ENCODE peak calls at places on chromosome 2, in ten cellular contexts. Q is GM23338, R is body of pancreas, U is dorsolateral prefrontal cortex, T is brain microvascular endothelial cell, X is foreskin fibroblast, E is HCT116, M is cardiac fibroblast, C is transverse colon, Y is PC-9. O is an unnamed sample.
A peak's percentile ranks its signal among the peaks of the same experiment; 100 is the strongest.

GRCh38 chr2:28608061-28608828 is 112.4 kb downstream of the PLB1 start:
- DNase-seq in Q (peak; percentile 43), R (no peak), U (peak; percentile 31), T (no peak), X (no peak), E (no peak), M (no peak), C (no peak), Y (no peak), O (no peak)

GRCh38 chr2:127355407-127356008 is 32.3 kb downstream of the MAP3K2 start:
- DNase-seq in Q (peak; percentile 75), R (no peak), U (no peak), T (no peak), X (peak; percentile 24), E (peak; percentile 27), M (peak; percentile 24), C (no peak), Y (peak; percentile 7), O (no peak)

GRCh38 chr2:172972005-172972619 is 103.5 kb upstream of the MAP3K20 start:
- DNase-seq in Q (peak; percentile 80), R (peak; percentile 40), U (no peak), T (peak; percentile 42), X (peak; percentile 67), E (peak; percentile 36), M (peak; percentile 46), C (peak; percentile 47), Y (peak; percentile 69), O (no peak)

GRCh38 chr2:169087757-169088379 is 18.5 kb downstream of the DHRS9 start:
- DNase-seq in Q (peak; percentile 32), R (no peak), U (no peak), T (no peak), X (no peak), E (no peak), M (no peak), C (no peak), Y (no peak), O (no peak)

GRCh38 chr2:238492905-238493304 is 66.2 kb downstream of the ASB1 start:
- DNase-seq in Q (no peak), R (no peak), U (no peak), T (no peak), X (no peak), E (no peak), M (no peak), C (no peak), Y (no peak), O (no peak)

GRCh38 chr2:56749152-56749752 is 565.5 kb downstream of the CCDC85A start:
- DNase-seq in Q (peak; percentile 52), R (no peak), U (no peak), T (no peak), X (peak; percentile 37), E (peak; percentile 21), M (peak; percentile 72), C (no peak), Y (no peak), O (no peak)

GRCh38 chr2:101307950-101308431 is 510 bp downstream of the RNF149 start:
- DNase-seq in Q (peak; percentile 45), R (peak; percentile 26), U (no peak), T (no peak), X (peak; percentile 44), E (no peak), M (peak; percentile 29), C (peak; percentile 33), Y (peak; percentile 23), O (no peak)

GRCh38 chr2:165624139-165624803 is 154.8 kb downstream of the CSRNP3 start:
- DNase-seq in Q (no peak), R (no peak), U (no peak), T (no peak), X (no peak), E (no peak), M (no peak), C (no peak), Y (no peak), O (no peak)

GRCh38 chr2:189285962-189286648 is 106.5 kb upstream of the COL5A2 start:
- DNase-seq in Q (no peak), R (no peak), U (no peak), T (peak; percentile 91), X (peak; percentile 86), E (no peak), M (peak; percentile 97), C (no peak), Y (no peak), O (no peak)

GRCh38 chr2:195319112-195319460 is 337.9 kb upstream of the SLC39A10 start:
- DNase-seq in Q (peak; percentile 26), R (no peak), U (no peak), T (peak; percentile 54), X (peak; percentile 68), E (no peak), M (peak; percentile 91), C (no peak), Y (no peak), O (no peak)

GRCh38 chr2:40758778-40759177 is 306.9 kb upstream of the SLC8A1 start:
- DNase-seq in Q (no peak), R (no peak), U (no peak), T (no peak), X (peak; percentile 15), E (no peak), M (peak; percentile 5), C (no peak), Y (no peak), O (no peak)

GRCh38 chr2:160651416-160652200 is 158.0 kb upstream of the RBMS1 start:
- DNase-seq in Q (no peak), R (no peak), U (no peak), T (peak; percentile 38), X (peak; percentile 69), E (no peak), M (peak; percentile 67), C (no peak), Y (no peak), O (no peak)

GRCh38 chr2:228067309-228067708 is 114.2 kb downstream of the SPHKAP start:
- DNase-seq in Q (no peak), R (no peak), U (no peak), T (no peak), X (no peak), E (no peak), M (no peak), C (no peak), Y (no peak), O (no peak)

GRCh38 chr2:105394951-105395611 is 3.8 kb downstream of the FHL2 start:
- DNase-seq in Q (no peak), R (no peak), U (no peak), T (peak; percentile 70), X (no peak), E (no peak), M (peak; percentile 68), C (peak; percentile 5), Y (no peak), O (no peak)

GRCh38 chr2:128359841-128360240 is 41.2 kb upstream of the HS6ST1 start:
- DNase-seq in Q (no peak), R (no peak), U (no peak), T (no peak), X (no peak), E (no peak), M (no peak), C (no peak), Y (no peak), O (no peak)

DNA sequence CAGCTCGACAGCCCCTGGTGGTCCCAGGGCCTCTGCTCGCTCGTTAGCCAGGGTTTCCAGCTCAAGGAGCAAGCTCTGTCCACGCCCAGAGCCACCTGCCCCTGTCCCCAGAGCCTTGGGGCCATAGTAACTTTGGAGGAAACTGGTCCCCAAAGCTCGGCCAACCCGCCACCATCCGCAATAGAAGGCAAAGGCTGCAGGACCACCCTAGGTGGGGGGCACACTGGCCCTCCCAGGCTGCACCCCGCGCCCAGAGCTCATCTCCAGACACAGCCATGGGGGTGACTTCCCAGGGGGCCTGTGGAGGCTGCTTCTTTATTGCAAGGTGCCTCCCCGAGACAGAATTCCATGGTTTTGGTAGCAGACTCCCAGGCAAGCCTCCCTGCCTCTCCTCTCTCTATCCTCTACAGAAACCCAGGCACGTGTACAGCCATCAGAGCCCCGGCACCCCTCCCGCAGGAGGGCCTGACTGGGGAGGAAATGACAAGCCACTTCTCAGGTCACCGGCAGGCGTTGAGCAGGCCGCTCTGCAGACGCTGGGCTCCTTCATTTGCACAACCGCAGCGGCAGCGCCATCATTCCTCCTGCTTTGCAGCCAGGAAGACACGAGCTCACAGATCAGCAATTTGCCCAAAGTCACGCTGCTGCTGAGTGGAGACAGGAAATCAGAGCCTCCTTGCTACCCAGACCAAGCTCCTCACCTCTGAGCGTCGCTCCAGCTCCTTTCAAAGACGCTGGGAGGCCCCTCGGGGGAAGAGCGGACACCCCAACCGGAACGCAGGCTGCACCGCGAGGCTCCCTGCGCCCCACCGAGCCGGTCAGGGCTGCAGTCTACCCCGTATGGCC is 80.2 kb downstream of the NDUFA10 start:
- DNase-seq in Q (no peak), R (peak; percentile 48), U (peak; percentile 19), T (peak; percentile 5), X (peak; percentile 45), E (no peak), M (no peak), C (no peak), Y (no peak), O (no peak)
- H3K4me3 ChIP-seq in Q (no peak overlapping the region), R (no peak overlapping the region), U (no peak overlapping the region), T (no peak overlapping the region), X (no peak overlapping the region), E (no peak overlapping the region), M (no peak overlapping the region), C (no peak overlapping the region), Y (no peak overlapping the region), O (no peak overlapping the region)

GRCh38 chr2:27085670-27086089 is 892 bp upstream of the KHK start:
- DNase-seq in Q (peak; percentile 65), R (peak; percentile 77), U (peak; percentile 60), T (peak; percentile 50), X (peak; percentile 91), E (no peak), M (peak; percentile 75), C (peak; percentile 84), Y (peak; percentile 63), O (peak; percentile 75)
- TF ChIP-seq CTCF in Q (peak; percentile 86), R (peak; percentile 40), U (peak; percentile 63), T (peak; percentile 62), X (peak; percentile 54), E (no peak), M (peak; percentile 47), C (peak; percentile 17), Y (no peak), O (peak; percentile 51)

DNA sequence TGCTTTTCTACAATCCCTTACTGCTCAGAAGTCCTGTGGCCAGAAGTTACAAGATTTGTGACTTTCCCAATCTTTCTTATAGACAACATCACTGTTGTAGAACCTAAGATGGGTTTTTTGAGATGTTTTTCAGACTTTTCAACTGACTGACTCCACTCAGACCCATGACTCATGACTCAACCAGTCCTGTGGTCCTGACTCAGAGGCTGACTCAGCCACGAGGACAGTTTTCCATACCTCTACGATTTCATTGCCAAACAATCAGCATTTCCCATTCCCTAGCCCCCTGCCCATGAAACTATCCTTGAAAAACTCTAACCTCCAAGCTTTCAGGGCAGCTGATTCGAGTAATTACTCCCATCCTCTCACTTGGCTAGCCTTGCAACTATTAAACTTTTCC is 195.9 kb upstream of the SESTD1 start:
- DNase-seq in Q (no peak), R (peak; percentile 4), U (no peak), T (peak; percentile 98), X (peak; percentile 95), E (peak; percentile 83), M (peak; percentile 99), C (no peak), Y (peak; percentile 49), O (no peak)
- H3K4me3 ChIP-seq in Q (no peak overlapping the region), R (no peak overlapping the region), U (no peak overlapping the region), T (no peak overlapping the region), X (no peak overlapping the region), E (no peak overlapping the region), M (no peak overlapping the region), C (no peak overlapping the region), Y (no peak overlapping the region), O (no peak overlapping the region)

DNA sequence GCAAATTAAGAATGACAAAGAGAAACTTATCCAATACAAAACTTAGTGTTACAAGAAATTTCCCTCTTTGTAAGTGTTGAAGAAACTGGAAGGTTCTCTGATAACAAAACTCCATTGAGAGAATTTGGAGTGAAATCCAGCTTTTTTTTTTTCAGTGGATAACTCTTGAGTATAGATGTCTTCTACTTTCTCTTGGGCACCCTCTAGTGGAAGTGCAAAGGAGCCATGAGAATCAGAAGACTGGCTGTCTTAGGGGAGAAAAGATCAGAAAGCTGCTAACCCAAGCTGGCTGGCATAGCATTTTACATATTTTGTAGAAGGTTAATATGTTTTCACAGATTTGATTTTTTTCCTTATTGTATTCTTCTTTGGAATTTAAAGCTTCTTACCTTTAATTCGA is 138.8 kb upstream of the SATB2 start:
- DNase-seq in Q (peak; percentile 78), R (peak; percentile 7), U (no peak), T (peak; percentile 18), X (peak; percentile 7), E (peak; percentile 24), M (peak; percentile 28), C (peak; percentile 16), Y (no peak), O (no peak)
- TF ChIP-seq CTCF in Q (peak; percentile 74), R (peak; percentile 28), U (peak; percentile 41), T (peak; percentile 63), X (peak; percentile 44), E (peak; percentile 26), M (peak; percentile 48), C (no peak), Y (peak; percentile 70), O (no peak)